ENCODE peak calls at places on chromosomes 7 and 10, in ten cellular contexts. One of them, this sample, is unnamed. For H3K27me3, the result is how much of the 10 kb centered on the place peaks cover.

GRCh38 chr10:43252785-43253341 is 14.0 kb downstream of the RASGEF1A start:
- DNase-seq in CD4-positive, alpha-beta memory T cell: no peak
- DNase-seq in RWPE2: no peak
- DNase-seq in stomach: no peak
- DNase-seq in right cardiac atrium: no peak
- DNase-seq in adrenal gland: no peak
- DNase-seq in fibroblast of lung: no peak
- DNase-seq in IMR-90: no peak
- DNase-seq in lung: no peak
- DNase-seq in GM23248: no peak
- DNase-seq in this sample: peak

GRCh38 chr10:88849224-88849623 is 2.4 kb downstream of the ANKRD22 start:
- DNase-seq in CD4-positive, alpha-beta memory T cell: no peak
- DNase-seq in adrenal gland: no peak
- DNase-seq in fibroblast of lung: peak
- DNase-seq in IMR-90: peak
- DNase-seq in lung: no peak
- DNase-seq in GM23248: peak
- DNase-seq in RWPE2: no peak
- DNase-seq in right cardiac atrium: no peak
- DNase-seq in stomach: no peak
- DNase-seq in this sample: no peak

GRCh38 chr10:133442191-133442966 is 11.4 kb upstream of the SCART1 start:
- DNase-seq in CD4-positive, alpha-beta memory T cell: no peak
- DNase-seq in GM23248: no peak
- DNase-seq in IMR-90: no peak
- DNase-seq in stomach: peak
- DNase-seq in lung: peak
- DNase-seq in RWPE2: no peak
- DNase-seq in fibroblast of lung: no peak
- DNase-seq in right cardiac atrium: no peak
- DNase-seq in adrenal gland: no peak
- DNase-seq in this sample: peak

GRCh38 chr10:84267503-84268126 is 22.8 kb downstream of the RGR start:
- DNase-seq in CD4-positive, alpha-beta memory T cell: peak
- DNase-seq in GM23248: peak
- DNase-seq in RWPE2: no peak
- DNase-seq in stomach: peak
- DNase-seq in right cardiac atrium: peak
- DNase-seq in IMR-90: peak
- DNase-seq in adrenal gland: no peak
- DNase-seq in lung: no peak
- DNase-seq in fibroblast of lung: peak
- DNase-seq in this sample: no peak

GRCh38 chr10:109919224-109919623 is 4.1 kb downstream of the XPNPEP1 start:
- DNase-seq in adrenal gland: no peak
- DNase-seq in GM23248: no peak
- DNase-seq in lung: no peak
- DNase-seq in stomach: no peak
- DNase-seq in CD4-positive, alpha-beta memory T cell: no peak
- DNase-seq in RWPE2: no peak
- DNase-seq in right cardiac atrium: no peak
- DNase-seq in fibroblast of lung: no peak
- DNase-seq in IMR-90: no peak
- DNase-seq in this sample: no peak

GRCh38 chr7:130667593-130668257 is 823 bp downstream of the COPG2 start:
- DNase-seq in adrenal gland: no peak
- DNase-seq in fibroblast of lung: peak
- DNase-seq in CD4-positive, alpha-beta memory T cell: peak
- DNase-seq in right cardiac atrium: no peak
- DNase-seq in GM23248: peak
- DNase-seq in stomach: no peak
- DNase-seq in RWPE2: no peak
- DNase-seq in lung: no peak
- DNase-seq in IMR-90: peak
- DNase-seq in this sample: no peak

GRCh38 chr10:86225098-86225782 is 141.4 kb downstream of the GRID1 start:
- DNase-seq in lung: no peak
- DNase-seq in RWPE2: no peak
- DNase-seq in CD4-positive, alpha-beta memory T cell: no peak
- DNase-seq in adrenal gland: no peak
- DNase-seq in stomach: no peak
- DNase-seq in right cardiac atrium: no peak
- DNase-seq in GM23248: peak
- DNase-seq in IMR-90: peak
- DNase-seq in fibroblast of lung: no peak
- DNase-seq in this sample: no peak

GRCh38 chr7:93407239-93407638 is 167.3 kb downstream of the CALCR start:
- DNase-seq in GM23248: no peak
- DNase-seq in IMR-90: no peak
- DNase-seq in CD4-positive, alpha-beta memory T cell: no peak
- DNase-seq in fibroblast of lung: no peak
- DNase-seq in adrenal gland: no peak
- DNase-seq in stomach: no peak
- DNase-seq in RWPE2: no peak
- DNase-seq in lung: no peak
- DNase-seq in right cardiac atrium: no peak
- DNase-seq in this sample: no peak

DNA sequence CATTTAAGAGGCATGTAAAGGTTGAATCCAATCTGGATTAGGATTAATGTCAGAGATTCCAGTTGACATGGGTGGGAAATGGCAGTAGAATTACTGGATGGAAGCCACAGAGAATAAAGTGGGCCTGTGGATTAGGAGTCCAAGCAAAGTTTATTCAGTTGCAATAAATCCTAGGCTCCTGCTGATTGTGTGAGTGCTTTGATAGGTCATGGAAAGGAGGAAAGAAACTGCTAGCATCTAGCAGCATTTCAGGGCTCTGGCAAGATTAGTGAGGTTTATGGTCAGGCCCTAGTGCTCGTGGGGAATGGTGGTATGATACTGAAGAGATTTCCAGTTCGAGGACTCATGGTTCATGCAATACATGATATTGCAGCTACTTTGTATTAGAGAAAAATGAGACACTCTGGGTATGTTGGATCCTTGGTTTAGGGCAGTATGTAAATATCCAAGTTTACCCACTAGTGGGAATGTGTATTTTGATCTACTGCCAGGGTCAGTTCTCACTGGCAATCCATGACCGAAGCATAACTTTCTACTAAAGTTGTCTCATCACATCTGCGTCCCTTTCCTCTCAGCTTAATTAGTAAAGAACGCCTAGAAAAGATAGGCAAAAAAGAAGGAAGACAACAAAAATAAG is 235.0 kb downstream of the SUGCT start:
- DNase-seq in GM23248: no peak
- DNase-seq in stomach: no peak
- DNase-seq in adrenal gland: no peak
- DNase-seq in lung: no peak
- DNase-seq in CD4-positive, alpha-beta memory T cell: no peak
- DNase-seq in right cardiac atrium: no peak
- DNase-seq in fibroblast of lung: no peak
- DNase-seq in IMR-90: no peak
- DNase-seq in RWPE2: no peak
- DNase-seq in this sample: no peak
- H3K27me3 ChIP-seq in GM23248: under half
- H3K27me3 ChIP-seq in stomach: under half
- H3K27me3 ChIP-seq in adrenal gland: under half
- H3K27me3 ChIP-seq in lung: under half
- H3K27me3 ChIP-seq in CD4-positive, alpha-beta memory T cell: under half
- H3K27me3 ChIP-seq in right cardiac atrium: under half
- H3K27me3 ChIP-seq in fibroblast of lung: under half
- H3K27me3 ChIP-seq in IMR-90: under half
- H3K27me3 ChIP-seq in RWPE2: under half
- H3K27me3 ChIP-seq in this sample: under half

GRCh38 chr7:48083114-48083830 is 5.8 kb upstream of the UPP1 start:
- DNase-seq in GM23248: peak
- DNase-seq in adrenal gland: no peak
- DNase-seq in fibroblast of lung: peak
- DNase-seq in stomach: no peak
- DNase-seq in RWPE2: no peak
- DNase-seq in lung: no peak
- DNase-seq in IMR-90: peak
- DNase-seq in right cardiac atrium: peak
- DNase-seq in CD4-positive, alpha-beta memory T cell: peak
- DNase-seq in this sample: no peak

GRCh38 chr7:48085433-48085791 is 3.7 kb upstream of the UPP1 start:
- DNase-seq in CD4-positive, alpha-beta memory T cell: no peak
- DNase-seq in right cardiac atrium: no peak
- DNase-seq in lung: no peak
- DNase-seq in GM23248: no peak
- DNase-seq in adrenal gland: no peak
- DNase-seq in IMR-90: no peak
- DNase-seq in stomach: no peak
- DNase-seq in fibroblast of lung: no peak
- DNase-seq in RWPE2: no peak
- DNase-seq in this sample: no peak

GRCh38 chr7:48087349-48087748 is 1.7 kb upstream of the UPP1 start:
- DNase-seq in IMR-90: peak
- DNase-seq in right cardiac atrium: no peak
- DNase-seq in lung: no peak
- DNase-seq in CD4-positive, alpha-beta memory T cell: peak
- DNase-seq in GM23248: peak
- DNase-seq in fibroblast of lung: peak
- DNase-seq in RWPE2: no peak
- DNase-seq in stomach: no peak
- DNase-seq in adrenal gland: no peak
- DNase-seq in this sample: no peak

GRCh38 chr7:48084727-48085432 is 4.2 kb upstream of the UPP1 start:
- DNase-seq in stomach: peak
- DNase-seq in CD4-positive, alpha-beta memory T cell: peak
- DNase-seq in adrenal gland: peak
- DNase-seq in right cardiac atrium: peak
- DNase-seq in IMR-90: peak
- DNase-seq in lung: peak
- DNase-seq in GM23248: peak
- DNase-seq in fibroblast of lung: peak
- DNase-seq in RWPE2: peak
- DNase-seq in this sample: peak

DNA sequence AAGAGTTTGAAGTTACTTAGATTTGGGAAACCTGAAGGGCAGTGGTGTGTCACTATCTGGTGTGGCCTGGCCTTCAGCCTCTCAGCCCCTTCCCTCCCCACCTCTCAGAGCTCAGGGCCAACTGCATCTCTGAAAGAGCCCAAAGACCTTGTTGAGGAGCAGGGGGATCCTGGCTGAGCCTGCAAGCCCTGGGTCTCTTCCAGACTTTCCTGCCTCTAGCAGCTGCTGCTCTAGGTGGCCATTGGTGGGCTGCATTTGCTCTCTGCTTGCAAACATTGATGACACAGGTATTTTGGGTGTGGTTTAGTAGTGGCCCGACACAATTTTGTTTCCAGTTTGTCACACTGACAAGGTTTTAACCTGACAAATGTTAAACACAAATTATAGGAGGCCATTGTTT is 3.1 kb upstream of the UPP1 start:
- DNase-seq in stomach: no peak
- DNase-seq in lung: no peak
- DNase-seq in GM23248: no peak
- DNase-seq in IMR-90: no peak
- DNase-seq in fibroblast of lung: no peak
- DNase-seq in CD4-positive, alpha-beta memory T cell: no peak
- DNase-seq in RWPE2: no peak
- DNase-seq in adrenal gland: no peak
- DNase-seq in right cardiac atrium: no peak
- DNase-seq in this sample: no peak
- H3K27ac ChIP-seq in stomach: peak
- H3K27ac ChIP-seq in lung: no peak
- H3K27ac ChIP-seq in GM23248: peak
- H3K27ac ChIP-seq in IMR-90: peak
- H3K27ac ChIP-seq in fibroblast of lung: no peak
- H3K27ac ChIP-seq in CD4-positive, alpha-beta memory T cell: peak
- H3K27ac ChIP-seq in RWPE2: peak
- H3K27ac ChIP-seq in adrenal gland: no peak
- H3K27ac ChIP-seq in right cardiac atrium: no peak
- H3K27ac ChIP-seq in this sample: no peak

GRCh38 chr7:97022451-97023306 is 2.0 kb downstream of the DLX5 start:
- DNase-seq in RWPE2: no peak
- DNase-seq in fibroblast of lung: no peak
- DNase-seq in right cardiac atrium: no peak
- DNase-seq in lung: no peak
- DNase-seq in adrenal gland: no peak
- DNase-seq in IMR-90: no peak
- DNase-seq in GM23248: no peak
- DNase-seq in CD4-positive, alpha-beta memory T cell: no peak
- DNase-seq in stomach: no peak
- DNase-seq in this sample: no peak

GRCh38 chr7:97025983-97026704 is 1.5 kb upstream of the DLX5 start:
- DNase-seq in RWPE2: no peak
- DNase-seq in stomach: peak
- DNase-seq in right cardiac atrium: peak
- DNase-seq in fibroblast of lung: no peak
- DNase-seq in lung: no peak
- DNase-seq in CD4-positive, alpha-beta memory T cell: no peak
- DNase-seq in IMR-90: no peak
- DNase-seq in adrenal gland: no peak
- DNase-seq in GM23248: peak
- DNase-seq in this sample: no peak

GRCh38 chr7:97025130-97025499 is 484 bp upstream of the DLX5 start:
- DNase-seq in lung: no peak
- DNase-seq in CD4-positive, alpha-beta memory T cell: no peak
- DNase-seq in IMR-90: no peak
- DNase-seq in RWPE2: no peak
- DNase-seq in stomach: no peak
- DNase-seq in adrenal gland: no peak
- DNase-seq in right cardiac atrium: no peak
- DNase-seq in fibroblast of lung: no peak
- DNase-seq in GM23248: no peak
- DNase-seq in this sample: no peak

GRCh38 chr7:97026705-97027426 is 2.2 kb upstream of the DLX5 start:
- DNase-seq in adrenal gland: no peak
- DNase-seq in IMR-90: no peak
- DNase-seq in CD4-positive, alpha-beta memory T cell: no peak
- DNase-seq in GM23248: no peak
- DNase-seq in stomach: no peak
- DNase-seq in fibroblast of lung: no peak
- DNase-seq in lung: no peak
- DNase-seq in right cardiac atrium: no peak
- DNase-seq in RWPE2: no peak
- DNase-seq in this sample: no peak

DNA sequence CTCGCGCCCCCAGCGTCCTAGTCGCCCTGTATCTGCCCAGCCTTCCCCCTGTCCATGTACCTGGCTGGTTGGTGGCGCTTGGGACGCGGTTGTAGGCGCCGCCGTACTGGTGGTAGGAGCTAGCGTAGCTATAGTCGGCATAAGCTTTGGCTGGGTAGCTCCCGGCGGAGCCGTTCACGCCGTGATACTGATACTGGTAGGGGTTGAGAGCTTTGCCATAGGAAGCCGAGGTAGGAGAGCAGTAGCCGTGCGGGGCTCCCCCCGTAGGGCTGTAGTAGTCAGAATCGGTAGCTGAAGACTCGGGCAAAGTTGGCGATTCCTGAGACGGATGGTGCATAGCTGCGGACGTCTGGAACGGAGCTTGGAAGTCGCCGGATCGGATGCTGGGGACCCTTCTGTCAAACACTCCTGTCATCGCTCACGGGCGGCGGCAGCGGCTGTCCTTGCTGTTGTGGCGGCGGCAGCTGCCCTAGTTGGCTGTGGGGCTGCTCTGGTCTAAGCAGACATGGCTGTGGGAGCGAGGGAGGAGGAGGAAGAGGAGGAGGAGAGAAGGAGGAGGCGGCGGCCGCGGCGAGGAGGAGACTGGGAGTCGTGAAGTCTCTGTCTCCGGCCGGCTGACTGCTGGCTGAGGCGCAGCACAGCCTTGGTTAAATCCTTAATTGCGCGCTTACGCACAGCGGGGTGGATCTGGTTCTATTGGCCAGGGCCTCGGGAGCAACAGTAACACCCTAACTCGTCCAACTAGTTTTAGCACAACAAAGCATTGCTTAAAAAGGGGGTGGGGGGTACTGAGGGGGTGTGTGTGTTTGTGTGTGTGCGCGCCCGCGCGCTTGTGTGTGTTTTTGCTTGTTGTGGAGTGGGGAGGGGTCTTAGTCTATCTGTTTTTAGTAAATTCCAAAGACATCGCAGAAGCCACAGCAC is at the start of gene DLX5:
- DNase-seq in IMR-90: peak
- DNase-seq in lung: no peak
- DNase-seq in GM23248: peak
- DNase-seq in right cardiac atrium: peak
- DNase-seq in RWPE2: no peak
- DNase-seq in fibroblast of lung: peak
- DNase-seq in adrenal gland: no peak
- DNase-seq in CD4-positive, alpha-beta memory T cell: no peak
- DNase-seq in stomach: no peak
- DNase-seq in this sample: peak
- H3K27me3 ChIP-seq in IMR-90: half or more
- H3K27me3 ChIP-seq in lung: under half
- H3K27me3 ChIP-seq in GM23248: half or more
- H3K27me3 ChIP-seq in right cardiac atrium: under half
- H3K27me3 ChIP-seq in RWPE2: half or more
- H3K27me3 ChIP-seq in fibroblast of lung: under half
- H3K27me3 ChIP-seq in adrenal gland: half or more
- H3K27me3 ChIP-seq in CD4-positive, alpha-beta memory T cell: half or more
- H3K27me3 ChIP-seq in stomach: half or more
- H3K27me3 ChIP-seq in this sample: under half

GRCh38 chr10:121633056-121633455 is 34.8 kb upstream of the FGFR2 start:
- DNase-seq in adrenal gland: no peak
- DNase-seq in fibroblast of lung: no peak
- DNase-seq in stomach: no peak
- DNase-seq in lung: no peak
- DNase-seq in right cardiac atrium: no peak
- DNase-seq in IMR-90: no peak
- DNase-seq in GM23248: no peak
- DNase-seq in CD4-positive, alpha-beta memory T cell: no peak
- DNase-seq in RWPE2: no peak
- DNase-seq in this sample: no peak
- H3K27ac ChIP-seq in adrenal gland: no peak
- H3K27ac ChIP-seq in fibroblast of lung: no peak
- H3K27ac ChIP-seq in stomach: no peak
- H3K27ac ChIP-seq in lung: no peak
- H3K27ac ChIP-seq in right cardiac atrium: no peak
- H3K27ac ChIP-seq in IMR-90: no peak
- H3K27ac ChIP-seq in GM23248: no peak
- H3K27ac ChIP-seq in CD4-positive, alpha-beta memory T cell: no peak
- H3K27ac ChIP-seq in RWPE2: no peak
- H3K27ac ChIP-seq in this sample: no peak

This sample was measured in aorta.